ENCODE peak calls at places on chromosomes 7 and 10, in six cellular contexts. F, P, Y, D, S and N are unnamed samples.
A peak's percentile ranks its signal among the peaks of the same experiment; 100 is the strongest.

GRCh38 chr10:1154531-1154930 is 98.3 kb downstream of the WDR37 start:
- DNase-seq in Y (no peak), D (no peak), P (no peak), S (no peak), F (no peak), N (no peak)

GRCh38 chr10:17682236-17682946 is 38.4 kb downstream of the STAM start:
- DNase-seq in P (no peak), Y (no peak), D (no peak), S (no peak), F (no peak), N (no peak)

GRCh38 chr10:23070819-23071218 is 24.6 kb upstream of the MSRB2 start:
- DNase-seq in F (no peak), Y (no peak), S (no peak), P (no peak), D (no peak), N (no peak)

GRCh38 chr7:107506683-107507339 is 37.0 kb downstream of the GPR22 start:
- DNase-seq in Y (no peak), P (peak; percentile 85), S (no peak), F (peak; percentile 22), D (peak; percentile 81), N (no peak)

GRCh38 chr7:4670791-4671190 is 11.3 kb upstream of the FOXK1 start:
- DNase-seq in F (no peak), S (no peak), P (no peak), D (no peak), Y (no peak), N (no peak)

GRCh38 chr7:23469150-23469960 is 936 bp downstream of the IGF2BP3 start:
- DNase-seq in Y (no peak), D (no peak), P (peak; percentile 50), F (no peak), S (peak; percentile 74), N (no peak)

GRCh38 chr7:158431941-158432347 is 155.7 kb downstream of the PTPRN2 start:
- DNase-seq in Y (peak; percentile 55), P (peak; percentile 84), D (no peak), S (no peak), F (peak; percentile 41), N (no peak)

GRCh38 chr10:71431945-71432905 is 35.5 kb downstream of the CDH23 start:
- DNase-seq in D (no peak), F (no peak), P (no peak), S (no peak), Y (no peak), N (no peak)

GRCh38 chr7:101402081-101402779 is 39.6 kb downstream of the COL26A1 start:
- DNase-seq in P (no peak), Y (no peak), S (no peak), D (peak; percentile 31), F (no peak), N (no peak)

GRCh38 chr7:76397409-76398183 is 11.9 kb downstream of the SSC4D start:
- DNase-seq in F (peak; percentile 83), D (no peak), Y (peak; percentile 88), S (peak; percentile 93), P (peak; percentile 88), N (no peak)

GRCh38 chr10:323651-324293 is 188.5 kb downstream of the ZMYND11 start:
- DNase-seq in F (peak; percentile 79), S (peak; percentile 66), Y (peak; percentile 77), P (peak; percentile 72), D (peak; percentile 76), N (no peak)

GRCh38 chr7:101717986-101718746 is 89.1 kb upstream of the MYL10 start:
- DNase-seq in D (no peak), Y (no peak), F (peak; percentile 20), S (no peak), P (no peak), N (peak; percentile 48)

GRCh38 chr7:5417106-5418071 is 6.2 kb downstream of the TNRC18 start:
- DNase-seq in P (peak; percentile 42), Y (no peak), D (no peak), S (peak; percentile 6), F (no peak), N (no peak)

GRCh38 chr7:21617916-21618390 is 75.1 kb downstream of the DNAH11 start:
- DNase-seq in D (peak; percentile 58), S (no peak), P (peak; percentile 78), F (peak; percentile 56), Y (peak; percentile 12), N (no peak)

GRCh38 chr10:23174075-23174973 is 17.8 kb upstream of the PTF1A start:
- DNase-seq in Y (no peak), S (no peak), F (no peak), D (no peak), P (no peak), N (no peak)

GRCh38 chr10:42864575-42864974 is 82.0 kb downstream of the BMS1 start:
- DNase-seq in D (no peak), P (peak; percentile 27), Y (no peak), F (no peak), S (no peak), N (no peak)

GRCh38 chr7:158362912-158363905 is 224.4 kb downstream of the PTPRN2 start:
- DNase-seq in D (no peak), F (no peak), Y (no peak), P (no peak), S (no peak), N (no peak)

GRCh38 chr10:95039281-95039680 is 30.0 kb downstream of the CYP2C8 start:
- DNase-seq in F (no peak), S (no peak), Y (no peak), D (no peak), P (no peak), N (no peak)

GRCh38 chr10:69657417-69657816 is 27.4 kb downstream of the FAM241B start:
- DNase-seq in S (no peak), Y (no peak), F (no peak), P (no peak), D (no peak), N (no peak)

GRCh38 chr10:106540606-106541005 is 623.9 kb downstream of the SORCS1 start:
- DNase-seq in S (no peak), P (no peak), D (peak; percentile 24), Y (no peak), F (no peak), N (no peak)

GRCh38 chr10:132381726-132382125 is 15.3 kb upstream of the PWWP2B start:
- DNase-seq in P (no peak), F (no peak), D (no peak), Y (no peak), S (no peak), N (no peak)

GRCh38 chr10:132110713-132111112 is 45.0 kb downstream of the JAKMIP3 start:
- DNase-seq in P (no peak), S (no peak), Y (peak; percentile 4), F (peak; percentile 1), D (no peak), N (no peak)

GRCh38 chr7:73308074-73308664 is 457 bp downstream of the NSUN5 start:
- DNase-seq in S (peak; percentile 34), P (peak; percentile 10), D (no peak), F (no peak), Y (no peak), N (no peak)

GRCh38 chr7:3537210-3537875 is 236.3 kb downstream of the SDK1 start:
- DNase-seq in Y (no peak), S (no peak), D (peak; percentile 44), P (no peak), F (no peak), N (no peak)

GRCh38 chr7:37558320-37558719 is 109.7 kb upstream of the ELMO1 start:
- DNase-seq in S (no peak), P (no peak), Y (no peak), D (no peak), F (no peak), N (no peak)

GRCh38 chr10:30028006-30028441 is 31.4 kb downstream of the JCAD start:
- DNase-seq in F (peak; percentile 59), S (no peak), Y (no peak), P (no peak), D (no peak), N (no peak)

GRCh38 chr7:125061776-125062397 is 132.3 kb upstream of the POT1 start:
- DNase-seq in P (no peak), S (peak; percentile 4), F (no peak), D (peak; percentile 45), Y (no peak), N (no peak)

DNA sequence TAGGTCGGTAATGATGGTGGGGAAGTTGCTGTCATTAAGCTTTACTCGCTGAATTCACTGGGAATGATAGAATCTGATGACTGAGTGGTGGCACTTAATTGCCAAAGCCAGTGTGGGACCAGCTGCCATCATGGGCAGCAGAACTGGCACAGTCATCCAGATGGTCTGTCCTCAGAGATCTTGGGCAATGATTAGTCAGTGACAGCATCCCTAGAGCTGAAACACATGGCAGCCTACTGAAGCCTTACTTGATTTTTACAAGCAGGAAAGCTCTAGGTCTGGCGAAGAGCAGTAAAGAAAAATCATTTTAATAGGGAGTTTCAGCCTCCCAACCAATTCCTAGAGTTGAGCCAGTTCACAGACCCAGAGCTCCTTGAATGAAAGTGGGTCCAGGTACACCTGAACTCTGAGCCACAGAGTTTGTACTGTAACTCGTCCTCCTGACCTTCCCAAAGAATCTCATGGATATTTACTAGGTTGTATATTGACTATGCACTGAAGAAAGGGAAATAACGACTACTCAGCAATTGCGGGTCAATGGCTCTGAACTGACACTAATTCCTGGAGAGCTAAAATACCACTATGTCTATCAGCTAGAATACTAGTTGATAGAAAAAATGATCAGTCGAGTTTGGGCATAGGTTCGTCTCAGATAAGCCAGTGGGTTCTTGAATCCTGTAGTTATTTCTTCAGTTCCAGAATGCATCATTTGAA is 4.4 kb upstream of the ASB13 start:
- DNase-seq in D (no peak), F (no peak), S (no peak), Y (no peak), P (no peak), N (no peak)
- TF ChIP-seq CTCF in D (no peak), F (no peak), S (no peak), Y (no peak), P (no peak), N (no peak)

GRCh38 chr7:123060446-123060845 is 64.9 kb upstream of the TAS2R16 start:
- DNase-seq in D (no peak), S (no peak), Y (no peak), F (no peak), P (no peak), N (no peak)

GRCh38 chr7:123051916-123052315 is 56.4 kb upstream of the TAS2R16 start:
- DNase-seq in S (no peak), P (no peak), F (no peak), Y (no peak), D (no peak), N (no peak)

GRCh38 chr7:123057926-123058325 is 62.4 kb upstream of the TAS2R16 start:
- DNase-seq in F (no peak), D (no peak), S (no peak), P (no peak), Y (no peak), N (no peak)

GRCh38 chr7:123054357-123055133 is 59.0 kb upstream of the TAS2R16 start:
- DNase-seq in P (peak; percentile 18), F (peak; percentile 24), Y (no peak), D (peak; percentile 14), S (no peak), N (no peak)
- TF ChIP-seq CTCF in P (no peak), F (peak; percentile 46), Y (no peak), D (no peak), S (no peak), N (peak; percentile 25)

GRCh38 chr10:60662917-60663614 is 115.2 kb upstream of the CDK1 start:
- DNase-seq in P (no peak), D (no peak), S (no peak), Y (no peak), F (no peak), N (no peak)
- TF ChIP-seq CTCF in P (no peak), D (no peak), S (no peak), Y (no peak), F (no peak), N (no peak)

DNA sequence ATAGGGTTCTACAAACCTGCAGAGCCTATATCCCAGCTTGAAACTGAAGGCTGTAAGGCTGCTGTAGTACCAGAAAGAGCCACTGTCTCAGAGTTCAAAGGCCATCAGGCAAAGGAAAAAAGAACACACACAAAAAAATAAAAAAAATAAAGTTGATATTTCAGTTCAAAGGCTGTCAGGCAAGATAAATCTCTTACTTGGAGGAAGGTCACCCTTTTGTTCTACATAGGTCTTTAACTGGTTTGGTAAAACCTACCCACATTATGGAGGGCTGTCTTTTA is 12.0 kb upstream of the TMEM26 start:
- DNase-seq in S (no peak), P (no peak), Y (no peak), F (no peak), D (no peak), N (no peak)
- TF ChIP-seq CTCF in S (no peak), P (no peak), Y (no peak), F (no peak), D (no peak), N (no peak)